ENCODE peak calls at places on chromosomes 6 and 20, in five cellular contexts. One of them, this sample, is unnamed.

GRCh38 chr20:8449120-8449519 is 317.1 kb downstream of the PLCB1 start:
- DNase-seq in AG08396: no peak
- DNase-seq in effector CD4-positive, alpha-beta T cell: no peak
- DNase-seq in AG10803: peak
- DNase-seq in cardiac muscle cell: no peak
- DNase-seq in this sample: no peak

GRCh38 chr6:155313602-155314091 is 637 bp downstream of the TFB1M start:
- DNase-seq in AG08396: no peak
- DNase-seq in effector CD4-positive, alpha-beta T cell: peak
- DNase-seq in AG10803: peak
- DNase-seq in cardiac muscle cell: peak
- DNase-seq in this sample: no peak

GRCh38 chr6:136920216-136920857 is 1.8 kb upstream of the SLC35D3 start:
- DNase-seq in AG08396: no peak
- DNase-seq in effector CD4-positive, alpha-beta T cell: no peak
- DNase-seq in AG10803: no peak
- DNase-seq in cardiac muscle cell: no peak
- DNase-seq in this sample: no peak

GRCh38 chr6:57069920-57070331 is 20.1 kb upstream of the ZNF451 start:
- DNase-seq in AG08396: no peak
- DNase-seq in effector CD4-positive, alpha-beta T cell: no peak
- DNase-seq in AG10803: no peak
- DNase-seq in cardiac muscle cell: no peak
- DNase-seq in this sample: no peak

GRCh38 chr6:68875403-68875802 is 240.3 kb downstream of the ADGRB3 start:
- DNase-seq in AG08396: no peak
- DNase-seq in effector CD4-positive, alpha-beta T cell: no peak
- DNase-seq in AG10803: no peak
- DNase-seq in cardiac muscle cell: no peak
- DNase-seq in this sample: no peak

GRCh38 chr20:64108731-64109389 is 1.5 kb upstream of the NPBWR2 start:
- DNase-seq in AG08396: no peak
- DNase-seq in effector CD4-positive, alpha-beta T cell: no peak
- DNase-seq in AG10803: no peak
- DNase-seq in cardiac muscle cell: no peak
- DNase-seq in this sample: no peak

GRCh38 chr20:59748555-59749292 is 144.4 kb downstream of the PHACTR3 start:
- DNase-seq in AG08396: peak
- DNase-seq in effector CD4-positive, alpha-beta T cell: no peak
- DNase-seq in AG10803: peak
- DNase-seq in cardiac muscle cell: no peak
- DNase-seq in this sample: no peak

GRCh38 chr6:143992285-143992684 is 15.8 kb downstream of the PLAGL1 start:
- DNase-seq in AG08396: no peak
- DNase-seq in effector CD4-positive, alpha-beta T cell: no peak
- DNase-seq in AG10803: no peak
- DNase-seq in cardiac muscle cell: no peak
- DNase-seq in this sample: no peak

GRCh38 chr20:64080013-64080812 is at the start of gene OPRL1:
- DNase-seq in AG08396: no peak
- DNase-seq in effector CD4-positive, alpha-beta T cell: peak
- DNase-seq in AG10803: no peak
- DNase-seq in cardiac muscle cell: no peak
- DNase-seq in this sample: peak

GRCh38 chr20:47160992-47161391 is 195.5 kb downstream of the ZMYND8 start:
- DNase-seq in AG08396: no peak
- DNase-seq in effector CD4-positive, alpha-beta T cell: no peak
- DNase-seq in AG10803: no peak
- DNase-seq in cardiac muscle cell: no peak
- DNase-seq in this sample: no peak

GRCh38 chr6:71421611-71422010 is 133.0 kb downstream of the OGFRL1 start:
- DNase-seq in AG08396: no peak
- DNase-seq in effector CD4-positive, alpha-beta T cell: no peak
- DNase-seq in AG10803: no peak
- DNase-seq in cardiac muscle cell: no peak
- DNase-seq in this sample: no peak

GRCh38 chr6:72286911-72287311 is 335.0 kb upstream of the KCNQ5 start:
- DNase-seq in AG08396: peak
- DNase-seq in effector CD4-positive, alpha-beta T cell: no peak
- DNase-seq in AG10803: peak
- DNase-seq in cardiac muscle cell: no peak
- DNase-seq in this sample: no peak

GRCh38 chr6:150297327-150298028 is 71.3 kb upstream of the IYD start:
- DNase-seq in AG08396: peak
- DNase-seq in effector CD4-positive, alpha-beta T cell: no peak
- DNase-seq in AG10803: peak
- DNase-seq in cardiac muscle cell: no peak
- DNase-seq in this sample: no peak

GRCh38 chr6:124203106-124203811 is 399.6 kb downstream of the NKAIN2 start:
- DNase-seq in AG08396: no peak
- DNase-seq in effector CD4-positive, alpha-beta T cell: no peak
- DNase-seq in AG10803: no peak
- DNase-seq in cardiac muscle cell: no peak
- DNase-seq in this sample: no peak

GRCh38 chr20:59819496-59820203 is 113.8 kb downstream of the SYCP2 start:
- DNase-seq in AG08396: no peak
- DNase-seq in effector CD4-positive, alpha-beta T cell: no peak
- DNase-seq in AG10803: no peak
- DNase-seq in cardiac muscle cell: no peak
- DNase-seq in this sample: no peak

GRCh38 chr20:15060265-15061060 is 723.1 kb upstream of the FLRT3 start:
- DNase-seq in AG08396: no peak
- DNase-seq in effector CD4-positive, alpha-beta T cell: no peak
- DNase-seq in AG10803: no peak
- DNase-seq in cardiac muscle cell: no peak
- DNase-seq in this sample: no peak

GRCh38 chr20:49668181-49668877 is 45.3 kb downstream of the B4GALT5 start:
- DNase-seq in AG08396: no peak
- DNase-seq in effector CD4-positive, alpha-beta T cell: peak
- DNase-seq in AG10803: no peak
- DNase-seq in cardiac muscle cell: no peak
- DNase-seq in this sample: peak

GRCh38 chr6:22071655-22072054 is 225.2 kb downstream of the PRL start:
- DNase-seq in AG08396: peak
- DNase-seq in effector CD4-positive, alpha-beta T cell: no peak
- DNase-seq in AG10803: peak
- DNase-seq in cardiac muscle cell: peak
- DNase-seq in this sample: no peak

GRCh38 chr20:50202677-50203076 is 12.0 kb downstream of the CEBPB start:
- DNase-seq in AG08396: no peak
- DNase-seq in effector CD4-positive, alpha-beta T cell: no peak
- DNase-seq in AG10803: no peak
- DNase-seq in cardiac muscle cell: no peak
- DNase-seq in this sample: no peak

GRCh38 chr6:85078071-85078470 is 313.7 kb upstream of the TBX18 start:
- DNase-seq in AG08396: peak
- DNase-seq in effector CD4-positive, alpha-beta T cell: no peak
- DNase-seq in AG10803: peak
- DNase-seq in cardiac muscle cell: no peak
- DNase-seq in this sample: no peak